ENCODE peak calls at places on chromosomes 11 and 22, in nine cellular contexts. F is coronary artery; Y is posterior cingulate gyrus; I is memory B cell; C is HEK293T; N is pancreas; G is activated T-cell treated with anti-CD3 and anti-CD28 coated beads for 4 hours; D is T-helper 17 cell; X is activated CD8-positive, alpha-beta T cell treated with anti-CD3 and anti-CD28 coated beads for 36 hours. S is an unnamed sample.

GRCh38 chr22:38718414-38718813 is 12.7 kb downstream of the GTPBP1 start:
- DNase-seq in G (no peak), X (no peak), I (no peak), C (peak), Y (peak), N (peak), D (peak), F (no peak), S (no peak)

GRCh38 chr22:49871482-49871881 is 17.8 kb downstream of the ZBED4 start:
- DNase-seq in N (no peak), X (no peak), Y (no peak), F (no peak), D (no peak), I (no peak), C (no peak), G (no peak), S (no peak)

GRCh38 chr11:123654566-123655081 is at the start of gene SCN3B:
- DNase-seq in I (no peak), D (no peak), Y (peak), X (peak), C (peak), N (peak), F (no peak), G (no peak), S (peak)

GRCh38 chr11:123360267-123360936 is 69.7 kb upstream of the GRAMD1B start:
- DNase-seq in D (no peak), N (no peak), I (no peak), G (no peak), F (no peak), X (no peak), C (no peak), Y (no peak), S (no peak)

GRCh38 chr11:68840661-68841653 is 759 bp downstream of the CPT1A start:
- DNase-seq in G (no peak), N (peak), F (no peak), Y (peak), D (no peak), I (no peak), X (no peak), C (no peak), S (peak)

GRCh38 chr11:74506823-74507222 is 13.3 kb upstream of the LIPT2 start:
- DNase-seq in F (no peak), C (no peak), Y (no peak), X (no peak), I (no peak), N (no peak), G (no peak), D (no peak), S (no peak)

GRCh38 chr11:19816040-19816439 is 103.4 kb downstream of the NAV2 start:
- DNase-seq in N (peak), F (peak), X (no peak), D (no peak), Y (peak), C (no peak), G (no peak), I (no peak), S (no peak)

GRCh38 chr11:9681583-9682372 is 17.9 kb downstream of the SWAP70 start:
- DNase-seq in C (no peak), N (no peak), X (no peak), G (no peak), F (no peak), D (no peak), Y (no peak), I (no peak), S (no peak)

GRCh38 chr11:66181632-66182345 is 86.7 kb upstream of the RAB1B start:
- DNase-seq in F (no peak), C (no peak), I (no peak), Y (no peak), X (no peak), D (no peak), N (no peak), G (no peak), S (no peak)

GRCh38 chr11:19874241-19874640 is 161.6 kb downstream of the NAV2 start:
- DNase-seq in D (no peak), N (no peak), F (no peak), X (no peak), G (no peak), I (no peak), Y (no peak), C (no peak), S (no peak)

GRCh38 chr11:28629235-28629634 is 521.0 kb downstream of the METTL15 start:
- DNase-seq in I (no peak), C (no peak), D (no peak), G (no peak), F (no peak), X (no peak), Y (no peak), N (no peak), S (no peak)

GRCh38 chr22:48244388-48245118 is 1482.1 kb downstream of the TBC1D22A start:
- DNase-seq in Y (no peak), N (no peak), I (no peak), F (peak), G (no peak), C (no peak), D (no peak), X (no peak), S (no peak)